ENCODE peak calls at places on chromosomes 6 and 20, in eight cellular contexts. D is pons, C is epithelial cell of esophagus, Z is mammary epithelial cell, L is cardiac fibroblast, M is caudate nucleus, X is mesendoderm, Y is NCI-H524 treated with DMSO at 0.1 percent for 48 hours. F is an unnamed sample.

GRCh38 chr20:48807051-48807450 is 20.7 kb downstream of the PREX1 start:
- DNase-seq in Y (no peak), D (no peak), L (no peak), Z (no peak), M (no peak), C (no peak), X (no peak), F (no peak)

GRCh38 chr20:16556299-16556698 is 16.9 kb downstream of the KIF16B start:
- DNase-seq in Y (no peak), Z (peak), X (no peak), L (peak), M (no peak), D (no peak), C (peak), F (no peak)

GRCh38 chr6:167736486-167737204 is 90.1 kb upstream of the AFDN start:
- DNase-seq in D (no peak), C (no peak), M (no peak), Y (no peak), L (peak), X (no peak), Z (no peak), F (no peak)

GRCh38 chr20:16537025-16537665 is 36.1 kb downstream of the KIF16B start:
- DNase-seq in M (no peak), X (no peak), C (no peak), D (no peak), Z (no peak), L (no peak), Y (no peak), F (peak)

GRCh38 chr6:32982702-32983492 is 14.5 kb downstream of the BRD2 start:
- DNase-seq in D (no peak), C (no peak), L (no peak), M (no peak), Z (no peak), Y (no peak), X (peak), F (no peak)

GRCh38 chr6:127146935-127147334 is 28.5 kb downstream of the RSPO3 start:
- DNase-seq in M (no peak), L (peak), Y (no peak), C (peak), D (no peak), X (peak), Z (peak), F (no peak)

GRCh38 chr20:9021699-9022098 is 47.2 kb upstream of the PLCB4 start:
- DNase-seq in D (peak), C (peak), M (no peak), X (peak), L (peak), Z (peak), Y (no peak), F (no peak)

GRCh38 chr6:155524249-155524651 is 68.6 kb upstream of the NOX3 start:
- DNase-seq in C (peak), X (no peak), D (no peak), L (peak), Z (peak), Y (no peak), M (no peak), F (no peak)

GRCh38 chr20:50929299-50930138 is 1.7 kb downstream of the ADNP start:
- DNase-seq in X (peak), D (peak), L (peak), Y (peak), M (peak), C (peak), Z (peak), F (peak)

GRCh38 chr20:7094438-7094997 is 327.0 kb downstream of the BMP2 start:
- DNase-seq in C (peak), M (no peak), X (peak), D (peak), Y (no peak), Z (peak), L (peak), F (no peak)

GRCh38 chr6:117264487-117265424 is 602 bp upstream of the VGLL2 start:
- DNase-seq in Y (no peak), M (no peak), D (no peak), X (peak), C (no peak), Z (peak), L (peak), F (no peak)

GRCh38 chr6:53544500-53545308 is at the start of gene GCLC:
- DNase-seq in Z (peak), X (peak), C (peak), Y (peak), L (peak), D (peak), M (peak), F (peak)

GRCh38 chr20:36315545-36316351 is 9.6 kb downstream of the DLGAP4 start:
- DNase-seq in D (no peak), Z (no peak), M (no peak), X (no peak), L (no peak), C (no peak), Y (no peak), F (no peak)

GRCh38 chr6:114342086-114342825 is 567 bp downstream of the HS3ST5 start:
- DNase-seq in C (peak), D (peak), Z (peak), L (no peak), X (peak), M (peak), Y (peak), F (peak)

GRCh38 chr6:22020299-22020998 is 276.4 kb downstream of the PRL start:
- DNase-seq in L (no peak), M (no peak), Y (no peak), C (no peak), X (no peak), Z (no peak), D (no peak), F (peak)

GRCh38 chr6:91088976-91089375 is 502.1 kb upstream of the MAP3K7 start:
- DNase-seq in M (no peak), C (no peak), D (no peak), L (no peak), Z (no peak), Y (no peak), X (peak), F (no peak)